ENCODE peak calls at places on chromosomes 6 and 20, in four cellular contexts. G is fibroblast of lung, M is suprapubic skin, L is fibroblast of pulmonary artery. W is an unnamed sample.

GRCh38 chr6:168180548-168181011 is 101.6 kb upstream of the FRMD1 start:
- DNase-seq in G (no peak), L (no peak), M (no peak), W (no peak)

GRCh38 chr20:9022361-9022760 is 46.5 kb upstream of the PLCB4 start:
- DNase-seq in L (no peak), G (no peak), M (no peak), W (no peak)

GRCh38 chr20:5524886-5525285 is 208.1 kb upstream of the PROKR2 start:
- DNase-seq in G (no peak), L (no peak), M (no peak), W (peak; percentile 21)

GRCh38 chr6:139708342-139709199 is 334.1 kb upstream of the CITED2 start:
- DNase-seq in M (no peak), L (peak; percentile 83), G (peak; percentile 96), W (peak; percentile 91)

GRCh38 chr6:126716012-126716411 is 376.1 kb downstream of the CENPW start:
- DNase-seq in L (no peak), G (peak; percentile 19), M (no peak), W (no peak)

GRCh38 chr20:62370115-62370806 is 3.1 kb upstream of the LAMA5 start:
- DNase-seq in L (peak; percentile 75), M (no peak), G (peak; percentile 87), W (no peak)

GRCh38 chr6:35417979-35418661 is 34.0 kb upstream of the FANCE start:
- DNase-seq in M (no peak), L (no peak), G (no peak), W (no peak)

GRCh38 chr6:14046476-14047068 is 71.0 kb upstream of the CD83 start:
- DNase-seq in G (peak; percentile 53), M (no peak), L (peak; percentile 55), W (peak; percentile 69)

GRCh38 chr6:52337633-52338290 is 24.2 kb upstream of the PAQR8 start:
- DNase-seq in L (no peak), M (no peak), G (no peak), W (no peak)

GRCh38 chr20:2799271-2799670 is 1.2 kb downstream of the CPXM1 start:
- DNase-seq in G (no peak), M (no peak), L (no peak), W (no peak)

GRCh38 chr20:53102361-53102760 is 130.2 kb downstream of the TSHZ2 start:
- DNase-seq in L (no peak), G (no peak), M (no peak), W (no peak)

GRCh38 chr6:4017847-4018193 is 61.1 kb downstream of the FAM217A start:
- DNase-seq in M (no peak), G (peak; percentile 51), L (peak; percentile 51), W (peak; percentile 63)

GRCh38 chr6:161033667-161034066 is 42.1 kb downstream of the MAP3K4 start:
- DNase-seq in L (no peak), M (no peak), G (peak; percentile 49), W (no peak)

GRCh38 chr6:158232445-158233213 is 64.5 kb downstream of the GTF2H5 start:
- DNase-seq in M (peak; percentile 79), L (peak; percentile 73), G (peak; percentile 66), W (peak; percentile 62)

GRCh38 chr6:152399409-152399808 is 237.8 kb downstream of the SYNE1 start:
- DNase-seq in L (no peak), G (peak; percentile 25), M (no peak), W (no peak)

GRCh38 chr6:130744601-130745382 is 82.4 kb upstream of the SMLR1 start:
- DNase-seq in G (no peak), M (no peak), L (no peak), W (no peak)

GRCh38 chr6:124670801-124671200 is 291.4 kb upstream of the RNF217 start:
- DNase-seq in L (no peak), G (no peak), M (no peak), W (no peak)

GRCh38 chr6:87574237-87574636 is 15.6 kb downstream of the RARS2 start:
- DNase-seq in M (no peak), L (no peak), G (no peak), W (no peak)

GRCh38 chr6:82006027-82006738 is 241.4 kb downstream of the IBTK start:
- DNase-seq in G (peak; percentile 47), M (no peak), L (peak; percentile 64), W (peak; percentile 76)

GRCh38 chr6:70901324-70901723 is 55.5 kb downstream of the B3GAT2 start:
- DNase-seq in M (no peak), G (no peak), L (no peak), W (peak; percentile 17)

GRCh38 chr20:34375977-34376430 is 12.9 kb downstream of the ITCH start:
- DNase-seq in G (no peak), L (no peak), M (no peak), W (no peak)

GRCh38 chr6:39915866-39916265 is 18.4 kb downstream of the MOCS1 start:
- DNase-seq in L (no peak), M (no peak), G (no peak), W (no peak)

GRCh38 chr6:27472182-27472616 is 706 bp downstream of the ZNF184 start:
- DNase-seq in L (peak; percentile 81), M (no peak), G (peak; percentile 86), W (peak; percentile 67)
- TF ChIP-seq CTCF in L (no peak), M (no peak), G (no peak), W (peak; percentile 18)

DNA sequence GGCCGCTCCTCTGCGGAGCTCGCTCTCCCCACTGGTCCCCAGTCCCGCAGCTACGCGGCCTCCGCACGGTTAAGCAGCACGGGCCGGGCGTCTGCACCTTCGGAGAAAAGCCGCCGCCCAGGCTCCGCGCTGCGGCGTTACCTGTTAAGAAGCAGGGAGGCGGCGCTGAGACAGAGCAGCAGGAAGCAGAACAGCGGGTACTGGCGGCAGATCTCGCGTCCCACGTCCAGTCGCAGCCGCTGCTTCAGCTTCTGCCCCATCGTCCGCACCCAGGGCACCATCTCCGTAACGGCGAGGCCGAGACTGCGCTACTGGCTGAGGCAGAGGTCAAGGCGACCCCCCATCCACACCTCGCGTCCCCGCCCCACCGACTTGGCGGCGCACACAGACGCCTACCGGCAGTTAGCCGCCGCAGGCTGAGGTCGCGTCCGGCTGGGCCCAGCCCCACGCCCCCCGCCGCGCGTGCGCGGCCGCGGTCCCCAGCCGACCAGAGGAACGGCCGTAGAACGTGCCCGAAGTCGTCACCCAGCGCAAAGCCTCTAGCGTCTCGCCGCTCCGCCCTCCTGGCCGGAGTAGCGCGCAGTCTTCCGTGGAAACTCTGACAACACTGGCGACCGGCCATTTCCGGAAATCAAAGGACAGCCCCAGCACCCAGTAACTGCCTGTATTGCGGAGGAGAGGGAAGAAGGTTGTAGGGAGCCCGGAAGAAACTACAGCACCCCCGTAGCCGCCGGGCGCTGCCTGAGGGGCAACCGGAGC is at the start of gene SNX14:
- DNase-seq in L (peak; percentile 97), G (peak; percentile 95), M (peak; percentile 97), W (peak; percentile 96)
- H3K4me3 ChIP-seq in L (peak within 1 kb of the TSS; percentile 85), G (peak within 1 kb of the TSS; percentile 96), M (peak within 1 kb of the TSS; percentile 65), W (peak within 1 kb of the TSS; percentile 90)

GRCh38 chr6:117401799-117402198 is 23.9 kb downstream of the ROS1 start:
- DNase-seq in G (no peak), M (no peak), L (no peak), W (no peak)

GRCh38 chr6:117409420-117409819 is 16.3 kb downstream of the ROS1 start:
- DNase-seq in L (no peak), M (no peak), G (no peak), W (no peak)

GRCh38 chr6:117409863-117410262 is 15.9 kb downstream of the ROS1 start:
- DNase-seq in G (no peak), M (no peak), L (no peak), W (no peak)

GRCh38 chr6:117399924-117400323 is 25.8 kb downstream of the ROS1 start:
- DNase-seq in L (peak; percentile 20), M (no peak), G (no peak), W (peak; percentile 41)

GRCh38 chr6:117404548-117404947 is 21.2 kb downstream of the ROS1 start:
- DNase-seq in L (no peak), G (peak; percentile 20), M (no peak), W (peak; percentile 48)
- TF ChIP-seq CTCF in L (no peak), G (peak; percentile 48), M (no peak), W (peak; percentile 68)

GRCh38 chr20:17580905-17581304 is 11.0 kb downstream of the DSTN start:
- DNase-seq in G (no peak), L (no peak), M (no peak), W (no peak)
- H3K4me3 ChIP-seq in G (no peak overlapping the region), L (no peak overlapping the region), M (no peak overlapping the region), W (no peak overlapping the region)

W was measured in choroid plexus epithelial cell.